ENCODE peak calls at places on chromosomes 2 and 18, in eight cellular contexts. E is kidney; D is heart right ventricle; F is A549; M is CD8-positive, alpha-beta memory T cell; Y is aorta; T is foreskin fibroblast; X is GM12878. U is an unnamed sample.

GRCh38 chr2:222024934-222025890 is 273.6 kb downstream of the PAX3 start:
- DNase-seq in T (peak), M (no peak), X (no peak), Y (no peak), F (peak), E (no peak), D (no peak), U (peak)

GRCh38 chr2:46378616-46379015 is 81.4 kb downstream of the EPAS1 start:
- DNase-seq in T (no peak), E (no peak), Y (no peak), M (no peak), F (no peak), X (no peak), D (no peak), U (no peak)

GRCh38 chr2:215427585-215427984 is 8.3 kb downstream of the FN1 start:
- DNase-seq in F (no peak), E (no peak), Y (no peak), M (no peak), T (no peak), D (no peak), X (no peak), U (no peak)

GRCh38 chr2:73707058-73707457 is 30.1 kb downstream of the TPRKB start:
- DNase-seq in X (no peak), M (no peak), F (no peak), Y (no peak), E (no peak), T (no peak), D (no peak), U (no peak)

GRCh38 chr18:8982416-8983183 is 119.9 kb upstream of the NDUFV2 start:
- DNase-seq in D (peak), E (no peak), F (peak), X (no peak), Y (no peak), M (no peak), T (peak), U (peak)

GRCh38 chr2:26059542-26059941 is 25.7 kb downstream of the RAB10 start:
- DNase-seq in M (no peak), T (no peak), F (peak), D (no peak), Y (no peak), E (no peak), X (no peak), U (no peak)

GRCh38 chr2:123359636-123360035 is 665.5 kb upstream of the CNTNAP5 start:
- DNase-seq in X (no peak), E (no peak), T (no peak), F (no peak), D (no peak), Y (no peak), M (no peak), U (peak)

GRCh38 chr18:10015288-10015701 is 101.5 kb downstream of the VAPA start:
- DNase-seq in X (no peak), M (no peak), F (no peak), E (no peak), T (peak), Y (no peak), D (no peak), U (peak)

GRCh38 chr2:102296449-102296848 is 14.9 kb upstream of the IL1RL1 start:
- DNase-seq in F (no peak), X (no peak), Y (no peak), M (no peak), T (no peak), D (no peak), E (no peak), U (no peak)

GRCh38 chr2:26911911-26912861 is 58.3 kb upstream of the MAPRE3 start:
- DNase-seq in Y (no peak), T (peak), E (no peak), X (no peak), D (no peak), F (no peak), M (no peak), U (no peak)

GRCh38 chr2:237935740-237936452 is 30.9 kb upstream of the UBE2F start:
- DNase-seq in Y (no peak), D (no peak), M (no peak), F (peak), T (no peak), E (no peak), X (no peak), U (peak)

GRCh38 chr18:38612904-38613303 is 1047.3 kb upstream of the CELF4 start:
- DNase-seq in D (no peak), E (no peak), F (no peak), T (no peak), M (no peak), X (no peak), Y (no peak), U (no peak)

GRCh38 chr2:241069821-241070281 is 32.2 kb downstream of the MTERF4 start:
- DNase-seq in F (no peak), E (peak), M (no peak), Y (no peak), D (no peak), T (no peak), X (no peak), U (no peak)

GRCh38 chr18:48801728-48802542 is 148.8 kb downstream of the SMAD7 start:
- DNase-seq in Y (peak), E (peak), T (no peak), D (no peak), M (no peak), F (no peak), X (no peak), U (no peak)

GRCh38 chr2:112161431-112162145 is 23.4 kb downstream of the FBLN7 start:
- DNase-seq in E (peak), M (no peak), D (no peak), T (no peak), Y (peak), F (no peak), X (no peak), U (no peak)

GRCh38 chr2:78979380-78980238 is 45.9 kb upstream of the REG3G start:
- DNase-seq in F (peak), D (no peak), E (no peak), T (no peak), M (no peak), X (no peak), Y (no peak), U (peak)

GRCh38 chr2:3805120-3805519 is 101.7 kb downstream of the DCDC2C start:
- DNase-seq in Y (no peak), M (no peak), F (peak), X (no peak), E (no peak), T (no peak), D (no peak), U (no peak)

GRCh38 chr18:56488739-56489138 is 149.7 kb downstream of the TXNL1 start:
- DNase-seq in D (no peak), X (no peak), E (no peak), F (no peak), Y (no peak), T (no peak), M (no peak), U (no peak)

GRCh38 chr2:77156599-77156998 is 365.6 kb downstream of the LRRTM4 start:
- DNase-seq in T (no peak), F (no peak), Y (no peak), E (no peak), D (no peak), M (no peak), X (no peak), U (no peak)

GRCh38 chr2:223383315-223383714 is 218.8 kb downstream of the SCG2 start:
- DNase-seq in T (no peak), D (no peak), F (no peak), X (no peak), Y (no peak), M (no peak), E (no peak), U (no peak)

GRCh38 chr2:136238552-136239346 is 120.8 kb upstream of the CXCR4 start:
- DNase-seq in T (peak), M (peak), D (no peak), X (peak), Y (no peak), F (no peak), E (peak), U (peak)

GRCh38 chr2:68926782-68927181 is 25.9 kb downstream of the GKN2 start:
- DNase-seq in E (no peak), Y (no peak), X (no peak), D (no peak), F (no peak), M (no peak), T (no peak), U (no peak)

GRCh38 chr2:15939556-15939853 is 845 bp upstream of the MYCN start:
- DNase-seq in M (no peak), T (peak), E (peak), Y (peak), X (no peak), F (no peak), D (no peak), U (no peak)

GRCh38 chr2:28469947-28470585 is 25.8 kb upstream of the PLB1 start:
- DNase-seq in Y (no peak), T (no peak), F (no peak), E (no peak), X (no peak), M (no peak), D (no peak), U (no peak)

GRCh38 chr2:229610871-229611270 is 103.5 kb downstream of the DNER start:
- DNase-seq in D (no peak), E (no peak), X (no peak), Y (no peak), M (no peak), F (no peak), T (peak), U (peak)

GRCh38 chr2:127104166-127104660 is 2.7 kb downstream of the BIN1 start:
- DNase-seq in T (no peak), F (no peak), M (no peak), E (peak), Y (no peak), D (no peak), X (no peak), U (no peak)

GRCh38 chr18:26227051-26227672 is 917 bp downstream of the TAF4B start:
- DNase-seq in X (no peak), Y (no peak), E (no peak), T (no peak), M (no peak), F (peak), D (peak), U (peak)

GRCh38 chr2:200787351-200788128 is 24.2 kb upstream of the BZW1 start:
- DNase-seq in F (peak), E (no peak), Y (no peak), M (no peak), X (no peak), T (peak), D (no peak), U (peak)

GRCh38 chr2:206201075-206201848 is 41.6 kb downstream of the EEF1B2 start:
- DNase-seq in X (no peak), F (no peak), E (no peak), Y (no peak), D (no peak), T (no peak), M (no peak), U (peak)

GRCh38 chr18:51614033-51614432 is 416.6 kb upstream of the MEX3C start:
- DNase-seq in Y (no peak), D (peak), X (no peak), F (peak), M (no peak), T (no peak), E (no peak), U (peak)

GRCh38 chr2:61177727-61178549 is 15.9 kb downstream of the C2orf74 start:
- DNase-seq in M (peak), Y (no peak), X (no peak), F (peak), E (peak), T (no peak), D (peak), U (no peak)

GRCh38 chr18:49843778-49844625 is 30.7 kb upstream of the ACAA2 start:
- DNase-seq in F (no peak), D (no peak), M (no peak), E (no peak), T (no peak), Y (peak), X (no peak), U (no peak)

GRCh38 chr2:205748660-205749059 is 66.4 kb downstream of the NRP2 start:
- DNase-seq in T (no peak), Y (no peak), F (peak), M (no peak), E (no peak), D (no peak), X (no peak), U (peak)

GRCh38 chr2:74103763-74104162 is 43.9 kb downstream of the BOLA3 start:
- DNase-seq in E (no peak), T (no peak), M (no peak), Y (no peak), X (no peak), D (no peak), F (no peak), U (no peak)

DNA sequence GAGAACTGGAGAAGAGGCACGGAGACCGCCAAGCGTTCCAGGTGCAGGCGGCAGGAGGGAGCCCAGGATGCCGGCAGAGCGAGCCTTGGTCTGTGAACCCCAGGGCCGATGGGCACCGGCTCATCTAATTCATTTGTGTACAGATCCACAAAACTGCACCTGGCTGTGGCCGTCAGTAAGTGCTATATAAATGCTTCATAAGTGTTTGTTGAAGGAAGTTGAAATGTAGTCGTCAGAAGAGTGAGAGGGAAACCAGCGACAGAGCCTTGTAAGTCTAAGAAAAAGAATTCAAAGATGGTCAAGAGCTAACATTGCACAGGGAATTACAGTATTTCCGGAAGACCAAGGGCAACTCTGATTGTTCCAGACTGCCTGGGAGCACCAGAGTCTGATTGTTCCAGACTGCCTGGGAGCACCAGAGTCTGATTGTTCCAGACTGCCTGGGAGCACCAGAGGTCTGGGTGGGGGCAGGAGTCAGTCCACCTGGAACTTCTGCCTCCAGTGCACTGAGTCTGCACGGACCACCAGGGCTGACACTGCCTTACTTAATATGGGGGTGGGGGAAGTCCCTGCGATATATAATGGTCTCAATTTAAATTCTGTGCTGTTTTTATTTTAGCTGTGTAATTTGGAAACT is 112.3 kb downstream of the BCL2 start:
- DNase-seq in X (no peak), Y (no peak), M (no peak), D (no peak), F (no peak), T (no peak), E (no peak), U (no peak)
- H3K4me3 ChIP-seq in X (peak), Y (no peak), M (peak), D (no peak), F (no peak), T (no peak), E (no peak), U (no peak)

DNA sequence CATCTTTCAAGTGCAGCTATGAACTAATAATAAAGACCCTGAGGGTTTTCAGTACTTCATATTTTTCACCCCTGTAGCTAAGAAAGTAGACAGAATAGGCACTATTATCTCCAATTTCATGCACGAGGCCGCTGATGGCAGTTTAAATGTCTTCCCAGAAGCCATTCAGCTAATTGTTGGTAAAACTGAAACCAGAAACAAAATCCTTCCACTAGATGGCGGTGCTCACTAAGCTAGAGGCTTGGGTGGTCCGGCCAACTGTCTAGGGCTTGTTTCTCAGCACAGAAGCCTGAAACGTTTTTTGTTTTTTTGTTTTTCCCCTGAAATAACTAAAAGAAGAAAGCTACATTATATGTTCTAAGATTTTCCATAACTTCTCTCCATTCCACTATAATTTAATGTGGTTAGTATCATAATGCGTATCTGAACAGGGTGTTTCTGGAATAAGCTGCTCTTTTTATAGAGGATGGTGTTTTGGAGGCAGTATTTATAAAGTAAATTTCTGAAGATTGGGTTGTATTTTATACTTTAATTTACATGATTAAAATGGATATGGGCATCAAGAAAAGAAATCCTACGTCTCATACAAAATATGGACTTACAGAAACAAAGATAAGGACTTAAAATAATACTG is 159.4 kb downstream of the PIK3C3 start:
- DNase-seq in E (no peak), F (peak), D (peak), Y (no peak), X (peak), T (peak), M (peak), U (peak)
- H3K4me3 ChIP-seq in E (no peak), F (no peak), D (no peak), Y (no peak), X (no peak), T (no peak), M (no peak), U (no peak)

GRCh38 chr2:224983719-224984388 is 58.4 kb downstream of the DOCK10 start:
- DNase-seq in T (peak), E (no peak), M (no peak), X (no peak), D (no peak), F (no peak), Y (no peak), U (no peak)
- H3K4me3 ChIP-seq in T (peak), E (no peak), M (no peak), X (peak), D (peak), F (no peak), Y (peak), U (no peak)

GRCh38 chr2:197209274-197209673 is 101.3 kb downstream of the ANKRD44 start:
- DNase-seq in M (no peak), F (no peak), X (no peak), Y (no peak), E (no peak), T (no peak), D (no peak), U (no peak)

GRCh38 chr2:197209742-197210408 is 100.7 kb downstream of the ANKRD44 start:
- DNase-seq in F (no peak), T (no peak), E (no peak), X (peak), D (no peak), Y (no peak), M (peak), U (peak)

GRCh38 chr2:197212344-197213262 is 98.0 kb downstream of the ANKRD44 start:
- DNase-seq in F (no peak), X (no peak), M (no peak), T (no peak), Y (no peak), D (no peak), E (no peak), U (no peak)

GRCh38 chr2:197210450-197210849 is 100.1 kb downstream of the ANKRD44 start:
- DNase-seq in D (no peak), M (no peak), X (no peak), F (no peak), Y (no peak), E (no peak), T (no peak), U (no peak)

DNA sequence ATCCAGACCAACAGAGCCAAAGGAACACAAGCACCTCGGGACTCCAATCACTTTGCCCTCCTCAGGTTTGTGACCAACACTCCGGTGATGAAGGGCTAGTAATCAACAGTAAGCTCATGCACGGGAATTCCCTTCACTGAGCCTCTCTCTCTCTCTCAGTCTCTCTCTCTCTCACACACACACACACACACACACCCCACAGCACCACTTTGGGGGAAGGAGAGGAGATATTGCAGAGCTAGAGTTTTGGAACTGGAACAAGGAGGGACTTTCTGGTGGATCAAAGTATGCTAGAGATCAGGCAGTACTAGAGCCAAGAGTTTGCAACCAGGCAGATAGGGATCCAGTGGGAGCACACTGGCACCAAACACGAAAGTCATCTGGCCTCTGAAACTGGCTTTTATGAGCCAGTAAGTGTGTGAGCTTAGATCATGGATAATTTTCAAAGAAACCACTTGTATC is 98.7 kb downstream of the ANKRD44 start:
- DNase-seq in E (no peak), F (no peak), T (no peak), X (no peak), M (peak), Y (no peak), D (no peak), U (no peak)
- H3K4me3 ChIP-seq in E (no peak), F (no peak), T (no peak), X (peak), M (peak), Y (no peak), D (no peak), U (no peak)

DNA sequence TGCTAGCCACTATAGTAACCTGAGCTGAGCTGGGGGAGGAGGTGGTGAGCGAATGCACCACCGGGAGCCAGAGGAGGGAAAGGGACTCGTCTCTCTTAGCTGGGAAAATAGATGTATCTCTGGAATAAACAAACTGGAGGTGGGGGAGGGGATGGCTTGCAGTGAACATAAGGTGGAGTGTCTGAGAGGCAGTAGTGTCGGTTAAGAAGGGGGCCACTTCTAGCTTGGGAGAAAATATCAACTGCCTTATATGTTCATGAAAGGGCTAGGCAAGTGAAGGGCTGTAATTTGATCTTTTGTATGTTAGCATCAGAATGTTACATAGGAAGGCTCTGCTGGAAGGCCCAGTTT is 2.2 kb downstream of the SETBP1 start:
- DNase-seq in D (no peak), Y (no peak), F (no peak), T (no peak), X (no peak), M (no peak), E (no peak), U (no peak)
- H3K4me3 ChIP-seq in D (peak), Y (peak), F (no peak), T (no peak), X (peak), M (no peak), E (peak), U (no peak)

GRCh38 chr2:218871345-218872302 is 9.0 kb upstream of the WNT10A start:
- DNase-seq in T (no peak), Y (no peak), E (peak), X (no peak), M (no peak), F (no peak), D (no peak), U (no peak)

GRCh38 chr2:218872645-218873358 is 7.8 kb upstream of the WNT10A start:
- DNase-seq in D (no peak), F (no peak), X (no peak), Y (no peak), T (no peak), E (no peak), M (no peak), U (no peak)

GRCh38 chr2:218870984-218871344 is 9.7 kb upstream of the WNT10A start:
- DNase-seq in D (no peak), Y (peak), F (no peak), E (no peak), X (no peak), T (no peak), M (no peak), U (no peak)

GRCh38 chr2:218875692-218876246 is 4.9 kb upstream of the WNT10A start:
- DNase-seq in D (no peak), M (no peak), Y (no peak), T (no peak), F (no peak), E (no peak), X (no peak), U (no peak)

GRCh38 chr2:218873359-218874194 is 7.1 kb upstream of the WNT10A start:
- DNase-seq in Y (no peak), M (no peak), F (no peak), T (no peak), E (no peak), D (no peak), X (no peak), U (no peak)
- H3K4me3 ChIP-seq in Y (no peak), M (no peak), F (peak), T (no peak), E (no peak), D (no peak), X (no peak), U (no peak)